ENCODE peak calls at places on chromosomes 5 and 9, in seven cellular contexts. One of them, this sample, is unnamed.

GRCh38 chr9:123834218-123834906 is 95.6 kb downstream of the DENND1A start:
- DNase-seq in fibroblast of mammary gland: no peak
- DNase-seq in NCI-H1092: no peak
- DNase-seq in brain microvascular endothelial cell: no peak
- DNase-seq in AG20443: no peak
- DNase-seq in activated CD8-positive, alpha-beta memory T cell treated with anti-CD3 and anti-CD28 coated beads for 48 hours: no peak
- DNase-seq in hypothalamus: no peak
- DNase-seq in this sample: no peak

GRCh38 chr5:110510146-110510545 is 216.3 kb downstream of the TMEM232 start:
- DNase-seq in fibroblast of mammary gland: no peak
- DNase-seq in NCI-H1092: no peak
- DNase-seq in brain microvascular endothelial cell: no peak
- DNase-seq in AG20443: no peak
- DNase-seq in activated CD8-positive, alpha-beta memory T cell treated with anti-CD3 and anti-CD28 coated beads for 48 hours: no peak
- DNase-seq in hypothalamus: no peak
- DNase-seq in this sample: no peak

GRCh38 chr5:96714951-96715451 is 52.8 kb downstream of the CAST start:
- DNase-seq in fibroblast of mammary gland: peak; percentile 84
- DNase-seq in NCI-H1092: no peak
- DNase-seq in brain microvascular endothelial cell: peak; percentile 84
- DNase-seq in AG20443: peak; percentile 80
- DNase-seq in activated CD8-positive, alpha-beta memory T cell treated with anti-CD3 and anti-CD28 coated beads for 48 hours: no peak
- DNase-seq in hypothalamus: no peak
- DNase-seq in this sample: peak; percentile 40

GRCh38 chr5:61534481-61535267 is 202.6 kb downstream of the ZSWIM6 start:
- DNase-seq in fibroblast of mammary gland: no peak
- DNase-seq in NCI-H1092: no peak
- DNase-seq in brain microvascular endothelial cell: no peak
- DNase-seq in AG20443: no peak
- DNase-seq in activated CD8-positive, alpha-beta memory T cell treated with anti-CD3 and anti-CD28 coated beads for 48 hours: no peak
- DNase-seq in hypothalamus: no peak
- DNase-seq in this sample: no peak

GRCh38 chr5:51376504-51376903 is 6.7 kb upstream of the ISL1 start:
- DNase-seq in fibroblast of mammary gland: no peak
- DNase-seq in NCI-H1092: no peak
- DNase-seq in brain microvascular endothelial cell: no peak
- DNase-seq in AG20443: no peak
- DNase-seq in activated CD8-positive, alpha-beta memory T cell treated with anti-CD3 and anti-CD28 coated beads for 48 hours: no peak
- DNase-seq in hypothalamus: no peak
- DNase-seq in this sample: no peak

GRCh38 chr9:107768224-107768623 is 278.7 kb upstream of the KLF4 start:
- DNase-seq in fibroblast of mammary gland: no peak
- DNase-seq in NCI-H1092: no peak
- DNase-seq in brain microvascular endothelial cell: no peak
- DNase-seq in AG20443: no peak
- DNase-seq in activated CD8-positive, alpha-beta memory T cell treated with anti-CD3 and anti-CD28 coated beads for 48 hours: no peak
- DNase-seq in hypothalamus: no peak
- DNase-seq in this sample: no peak

GRCh38 chr9:27022920-27023319 is 17.4 kb upstream of the LRRC19 start:
- DNase-seq in fibroblast of mammary gland: no peak
- DNase-seq in NCI-H1092: no peak
- DNase-seq in brain microvascular endothelial cell: no peak
- DNase-seq in AG20443: no peak
- DNase-seq in activated CD8-positive, alpha-beta memory T cell treated with anti-CD3 and anti-CD28 coated beads for 48 hours: no peak
- DNase-seq in hypothalamus: no peak
- DNase-seq in this sample: no peak

GRCh38 chr9:112065781-112066606 is 109.1 kb downstream of the SUSD1 start:
- DNase-seq in fibroblast of mammary gland: peak; percentile 89
- DNase-seq in NCI-H1092: no peak
- DNase-seq in brain microvascular endothelial cell: peak; percentile 97
- DNase-seq in AG20443: no peak
- DNase-seq in activated CD8-positive, alpha-beta memory T cell treated with anti-CD3 and anti-CD28 coated beads for 48 hours: no peak
- DNase-seq in hypothalamus: no peak
- DNase-seq in this sample: no peak

GRCh38 chr5:55220433-55221185 is 6.5 kb downstream of the MCIDAS start:
- DNase-seq in fibroblast of mammary gland: peak; percentile 26
- DNase-seq in NCI-H1092: no peak
- DNase-seq in brain microvascular endothelial cell: no peak
- DNase-seq in AG20443: no peak
- DNase-seq in activated CD8-positive, alpha-beta memory T cell treated with anti-CD3 and anti-CD28 coated beads for 48 hours: no peak
- DNase-seq in hypothalamus: no peak
- DNase-seq in this sample: no peak

GRCh38 chr9:6598249-6598725 is 47.2 kb downstream of the GLDC start:
- DNase-seq in fibroblast of mammary gland: peak; percentile 3
- DNase-seq in NCI-H1092: no peak
- DNase-seq in brain microvascular endothelial cell: no peak
- DNase-seq in AG20443: no peak
- DNase-seq in activated CD8-positive, alpha-beta memory T cell treated with anti-CD3 and anti-CD28 coated beads for 48 hours: no peak
- DNase-seq in hypothalamus: no peak
- DNase-seq in this sample: no peak